ENCODE peak calls at places on chromosomes 16 and 17, in eight cellular contexts. Z is esophagus squamous epithelium, O is left ventricle myocardium inferior, F is osteoblast, J is A673, N is mammary epithelial cell, Q is kidney, W is psoas muscle. B is an unnamed sample. For H3K36me3 and H3K9me3, the result is how much of the 10 kb centered on the place peaks cover.

GRCh38 chr17:9240659-9241370 is 219.5 kb downstream of the NTN1 start:
- DNase-seq in J (peak), Q (peak), O (peak), Z (no peak), W (peak), N (no peak), F (peak), B (peak)

GRCh38 chr17:68600123-68600880 is 865 bp downstream of the FAM20A start:
- DNase-seq in F (peak), W (peak), N (peak), J (no peak), O (peak), Q (peak), Z (no peak), B (no peak)

GRCh38 chr16:68379472-68380347 is 68.6 kb downstream of the SMPD3 start:
- DNase-seq in Z (no peak), F (peak), Q (peak), O (no peak), W (no peak), J (no peak), N (no peak), B (no peak)

GRCh38 chr17:57605734-57606105 is 139.4 kb downstream of the CCDC182 start:
- DNase-seq in J (no peak), O (no peak), W (no peak), F (no peak), Q (no peak), Z (no peak), N (no peak), B (no peak)

GRCh38 chr17:50261051-50261915 is 13.0 kb upstream of the TMEM92 start:
- DNase-seq in W (no peak), N (no peak), J (no peak), O (no peak), Z (no peak), F (peak), Q (peak), B (peak)

GRCh38 chr17:42760652-42761581 is at the start of gene RAMP2:
- DNase-seq in J (peak), O (peak), W (peak), F (no peak), Z (no peak), N (no peak), Q (peak), B (no peak)

GRCh38 chr17:21275579-21276339 is 8.8 kb upstream of the MAP2K3 start:
- DNase-seq in F (peak), O (peak), J (peak), Q (peak), N (peak), W (peak), Z (no peak), B (peak)

GRCh38 chr16:57994778-57995177 is 5.7 kb downstream of the ZNF319 start:
- DNase-seq in N (peak), F (peak), W (peak), Q (no peak), O (peak), J (peak), Z (no peak), B (no peak)

GRCh38 chr17:39579318-39580081 is 28.2 kb downstream of the NEUROD2 start:
- DNase-seq in W (no peak), O (peak), J (no peak), F (no peak), N (no peak), Q (no peak), Z (no peak), B (no peak)

GRCh38 chr16:66315210-66315825 is 51.2 kb upstream of the CDH5 start:
- DNase-seq in F (peak), O (peak), N (peak), J (peak), W (peak), Z (no peak), Q (peak), B (peak)

GRCh38 chr17:56393156-56393555 is 200.3 kb upstream of the NOG start:
- DNase-seq in J (no peak), W (no peak), O (no peak), F (no peak), Z (no peak), N (no peak), Q (no peak), B (no peak)

GRCh38 chr16:86294535-86294934 is 215.8 kb upstream of the FOXF1 start:
- DNase-seq in W (no peak), N (no peak), O (no peak), F (no peak), Z (no peak), Q (no peak), J (no peak), B (no peak)

GRCh38 chr17:54903375-54903774 is 2.7 kb downstream of the TOM1L1 start:
- DNase-seq in F (no peak), O (peak), N (no peak), J (no peak), W (peak), Q (peak), Z (no peak), B (peak)

DNA sequence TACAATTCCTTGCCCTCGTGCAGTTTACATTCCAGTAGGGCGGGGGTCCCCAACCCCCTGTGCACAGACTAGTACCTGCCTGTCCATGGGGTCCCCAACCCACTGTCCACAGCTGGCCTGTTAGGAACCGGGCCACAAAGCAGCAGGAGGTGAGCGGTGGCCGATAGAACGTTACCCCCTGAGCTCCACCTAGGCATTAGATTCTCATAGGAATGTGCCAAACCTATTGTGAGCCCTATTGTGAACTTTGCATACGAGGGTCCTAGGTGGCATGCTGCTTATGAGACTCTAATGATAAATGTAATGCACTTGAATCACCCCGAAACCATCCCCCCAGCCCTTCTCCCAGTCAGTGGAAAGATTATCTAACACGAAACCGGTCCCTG is 1.5 kb downstream of the REXO5 start:
- DNase-seq in W (no peak), Q (no peak), N (no peak), O (no peak), Z (no peak), F (no peak), J (no peak), B (peak)
- H3K4me3 ChIP-seq in W (no peak), Q (no peak), N (no peak), O (no peak), Z (peak), F (peak), J (peak), B (no peak)

GRCh38 chr16:50607051-50607431 is 58.8 kb downstream of the NKD1 start:
- DNase-seq in Q (no peak), F (no peak), O (no peak), N (no peak), W (no peak), Z (no peak), J (no peak), B (no peak)
- H3K36me3 ChIP-seq in Q (under half), F (under half), O (under half), N (under half), W (under half), Z (under half), J (under half), B (under half)

GRCh38 chr16:35575432-35575821 is 2116.0 kb downstream of the TP53TG3F start:
- DNase-seq in Q (no peak), J (no peak), W (no peak), O (no peak), N (no peak), Z (no peak), F (no peak), B (peak)

GRCh38 chr16:35574454-35575431 is 2115.3 kb downstream of the TP53TG3F start:
- DNase-seq in W (no peak), Q (peak), F (no peak), N (no peak), Z (no peak), O (no peak), J (no peak), B (peak)

GRCh38 chr16:35574011-35574410 is 2114.6 kb downstream of the TP53TG3F start:
- DNase-seq in J (no peak), O (no peak), Z (no peak), N (no peak), F (no peak), Q (no peak), W (no peak), B (no peak)

GRCh38 chr16:35572186-35572585 is 2112.8 kb downstream of the TP53TG3F start:
- DNase-seq in W (no peak), Z (no peak), N (no peak), F (no peak), Q (no peak), O (no peak), J (no peak), B (no peak)

GRCh38 chr16:35573407-35573806 is 2114.0 kb downstream of the TP53TG3F start:
- DNase-seq in J (no peak), Z (no peak), W (no peak), Q (no peak), O (no peak), N (no peak), F (no peak), B (no peak)
- H3K9me3 ChIP-seq in J (under half), Z (under half), W (under half), Q (under half), O (under half), N (under half), F (under half), B (under half)

DNA sequence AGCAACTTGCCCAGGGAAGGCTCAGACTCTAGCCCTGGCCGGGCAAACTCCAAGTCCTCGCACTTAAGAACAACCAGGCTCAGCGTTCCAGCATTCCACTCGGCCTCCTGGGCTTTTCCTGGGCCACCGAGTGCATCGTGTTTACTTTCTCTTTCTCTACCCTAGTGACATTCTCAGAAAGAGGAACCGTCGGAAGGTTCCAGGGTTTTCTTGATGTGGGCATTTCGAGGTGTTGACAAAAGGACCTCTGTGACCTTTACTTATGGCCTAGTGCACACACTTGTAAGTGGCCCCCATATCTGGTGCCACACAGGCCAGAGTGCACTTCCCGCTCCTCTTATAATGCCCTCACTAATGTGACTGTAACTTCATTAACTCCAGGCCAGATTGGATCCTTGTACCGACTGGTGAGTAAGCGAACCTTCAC is 3.1 kb upstream of the BANP start:
- DNase-seq in J (no peak), N (no peak), W (no peak), F (no peak), Q (peak), O (no peak), Z (no peak), B (no peak)
- H3K4me3 ChIP-seq in J (no peak), N (no peak), W (no peak), F (no peak), Q (no peak), O (no peak), Z (no peak), B (no peak)

GRCh38 chr16:16048904-16049582 is 99.6 kb downstream of the ABCC1 start:
- DNase-seq in N (no peak), J (peak), W (no peak), F (no peak), O (peak), Z (no peak), Q (no peak), B (no peak)
- H3K36me3 ChIP-seq in N (under half), J (under half), W (under half), F (half or more), O (half or more), Z (half or more), Q (under half), B (under half)